ENCODE peak calls at places on chromosomes 12 and 14, in four cellular contexts. One of them, this sample, is unnamed.

GRCh38 chr12:94874986-94875312 is 128.5 kb downstream of the NDUFA12 start:
- DNase-seq in K562: no peak
- DNase-seq in HepG2: no peak
- DNase-seq in GM12878: no peak
- DNase-seq in this sample: no peak

GRCh38 chr12:50099302-50100008 is 4.4 kb upstream of the GPD1 start:
- DNase-seq in K562: no peak
- DNase-seq in GM12878: no peak
- DNase-seq in HepG2: no peak
- DNase-seq in this sample: no peak

GRCh38 chr14:104447750-104448149 is 131.8 kb upstream of the C14orf180 start:
- DNase-seq in K562: no peak
- DNase-seq in HepG2: no peak
- DNase-seq in GM12878: no peak
- DNase-seq in this sample: no peak

GRCh38 chr12:106446429-106447092 is 89.0 kb downstream of the POLR3B start:
- DNase-seq in GM12878: no peak
- DNase-seq in K562: no peak
- DNase-seq in HepG2: no peak
- DNase-seq in this sample: no peak

GRCh38 chr12:113232787-113233585 is 11.7 kb downstream of the TPCN1 start:
- DNase-seq in HepG2: no peak
- DNase-seq in GM12878: peak; percentile 69
- DNase-seq in K562: no peak
- DNase-seq in this sample: no peak

GRCh38 chr14:37587881-37588666 is 7.0 kb downstream of the FOXA1 start:
- DNase-seq in HepG2: peak; percentile 68
- DNase-seq in K562: no peak
- DNase-seq in GM12878: no peak
- DNase-seq in this sample: no peak

GRCh38 chr12:66191547-66192126 is 2.6 kb downstream of the IRAK3 start:
- DNase-seq in HepG2: no peak
- DNase-seq in K562: no peak
- DNase-seq in GM12878: no peak
- DNase-seq in this sample: no peak

GRCh38 chr12:99257672-99258071 is 389.9 kb upstream of the GARIN6 start:
- DNase-seq in HepG2: no peak
- DNase-seq in K562: no peak
- DNase-seq in GM12878: no peak
- DNase-seq in this sample: no peak

GRCh38 chr14:105076805-105077648 is 11.8 kb upstream of the GPR132 start:
- DNase-seq in GM12878: no peak
- DNase-seq in HepG2: no peak
- DNase-seq in K562: no peak
- DNase-seq in this sample: no peak

GRCh38 chr12:45216983-45217485 is 1.1 kb downstream of the ANO6 start:
- DNase-seq in GM12878: no peak
- DNase-seq in K562: no peak
- DNase-seq in HepG2: no peak
- DNase-seq in this sample: no peak

GRCh38 chr14:74401504-74402241 is 24.3 kb downstream of the SYNDIG1L start:
- DNase-seq in K562: peak; percentile 11
- DNase-seq in GM12878: peak; percentile 45
- DNase-seq in HepG2: no peak
- DNase-seq in this sample: no peak

GRCh38 chr12:75690556-75690955 is 179.1 kb upstream of the KRR1 start:
- DNase-seq in GM12878: no peak
- DNase-seq in K562: peak; percentile 39
- DNase-seq in HepG2: no peak
- DNase-seq in this sample: no peak

GRCh38 chr12:20317554-20317953 is 50.8 kb upstream of the PDE3A start:
- DNase-seq in GM12878: no peak
- DNase-seq in K562: no peak
- DNase-seq in HepG2: no peak
- DNase-seq in this sample: no peak

GRCh38 chr14:73428354-73428824 is 30.0 kb downstream of the NUMB start:
- DNase-seq in HepG2: peak; percentile 72
- DNase-seq in K562: no peak
- DNase-seq in GM12878: no peak
- DNase-seq in this sample: no peak

GRCh38 chr12:40693503-40693863 is 1.2 kb downstream of the CNTN1 start:
- DNase-seq in GM12878: no peak
- DNase-seq in K562: no peak
- DNase-seq in HepG2: no peak
- DNase-seq in this sample: peak; percentile 51

GRCh38 chr12:33427071-33427470 is 12.5 kb downstream of the SYT10 start:
- DNase-seq in GM12878: no peak
- DNase-seq in K562: peak; percentile 54
- DNase-seq in HepG2: peak; percentile 18
- DNase-seq in this sample: no peak

GRCh38 chr12:57543666-57544065 is 3.3 kb downstream of the DCTN2 start:
- DNase-seq in K562: no peak
- DNase-seq in HepG2: no peak
- DNase-seq in GM12878: no peak
- DNase-seq in this sample: no peak

GRCh38 chr12:27552886-27553560 is 29.0 kb downstream of the PPFIBP1 start:
- DNase-seq in HepG2: peak; percentile 50
- DNase-seq in GM12878: no peak
- DNase-seq in K562: no peak
- DNase-seq in this sample: no peak

GRCh38 chr12:124088232-124088907 is 115.4 kb downstream of the ZNF664 start:
- DNase-seq in K562: no peak
- DNase-seq in HepG2: no peak
- DNase-seq in GM12878: no peak
- DNase-seq in this sample: no peak

GRCh38 chr14:100022772-100023451 is 42.3 kb upstream of the EVL start:
- DNase-seq in HepG2: no peak
- DNase-seq in GM12878: no peak
- DNase-seq in K562: peak; percentile 27
- DNase-seq in this sample: peak; percentile 76

GRCh38 chr12:107955966-107956643 is 173.0 kb upstream of the WSCD2 start:
- DNase-seq in HepG2: no peak
- DNase-seq in GM12878: no peak
- DNase-seq in K562: no peak
- DNase-seq in this sample: no peak

GRCh38 chr12:112381421-112381897 is 772 bp downstream of the HECTD4 start:
- DNase-seq in HepG2: no peak
- DNase-seq in GM12878: no peak
- DNase-seq in K562: peak; percentile 39
- DNase-seq in this sample: peak; percentile 45

GRCh38 chr12:452667-453210 is 7.0 kb upstream of the B4GALNT3 start:
- DNase-seq in HepG2: no peak
- DNase-seq in GM12878: no peak
- DNase-seq in K562: no peak
- DNase-seq in this sample: no peak

GRCh38 chr14:73339846-73340565 is 102.7 kb downstream of the PAPLN start:
- DNase-seq in K562: peak; percentile 16
- DNase-seq in GM12878: no peak
- DNase-seq in HepG2: no peak
- DNase-seq in this sample: no peak

GRCh38 chr12:72274926-72275325 is 2.8 kb downstream of the TRHDE start:
- DNase-seq in K562: no peak
- DNase-seq in HepG2: peak; percentile 6
- DNase-seq in GM12878: no peak
- DNase-seq in this sample: no peak

GRCh38 chr14:75063013-75063412 is 811 bp downstream of the ACYP1 start:
- DNase-seq in GM12878: no peak
- DNase-seq in K562: no peak
- DNase-seq in HepG2: no peak
- DNase-seq in this sample: no peak

GRCh38 chr14:68380304-68380840 is 412.5 kb downstream of the ZFP36L1 start:
- DNase-seq in HepG2: no peak
- DNase-seq in K562: no peak
- DNase-seq in GM12878: peak; percentile 94
- DNase-seq in this sample: no peak

GRCh38 chr12:92696240-92696639 is 6.5 kb upstream of the PLEKHG7 start:
- DNase-seq in K562: no peak
- DNase-seq in GM12878: no peak
- DNase-seq in HepG2: no peak
- DNase-seq in this sample: no peak

GRCh38 chr14:36217732-36218131 is 41.2 kb upstream of the PTCSC3 start:
- DNase-seq in HepG2: no peak
- DNase-seq in K562: no peak
- DNase-seq in GM12878: no peak
- DNase-seq in this sample: no peak

GRCh38 chr12:116067892-116068291 is 209.6 kb downstream of the MED13L start:
- DNase-seq in K562: peak; percentile 17
- DNase-seq in HepG2: peak; percentile 26
- DNase-seq in GM12878: no peak
- DNase-seq in this sample: no peak

GRCh38 chr12:73863541-73863940 is 674.1 kb upstream of the ATXN7L3B start:
- DNase-seq in K562: no peak
- DNase-seq in HepG2: no peak
- DNase-seq in GM12878: no peak
- DNase-seq in this sample: no peak

GRCh38 chr12:3257411-3257810 is 180.2 kb downstream of the TSPAN9 start:
- DNase-seq in HepG2: no peak
- DNase-seq in GM12878: no peak
- DNase-seq in K562: no peak
- DNase-seq in this sample: no peak

GRCh38 chr12:76255692-76256091 is 92.5 kb downstream of the BBS10 start:
- DNase-seq in HepG2: no peak
- DNase-seq in GM12878: no peak
- DNase-seq in K562: no peak
- DNase-seq in this sample: no peak

GRCh38 chr12:26845057-26845666 is 12.2 kb upstream of the ITPR2 start:
- DNase-seq in K562: peak; percentile 52
- DNase-seq in GM12878: no peak
- DNase-seq in HepG2: peak; percentile 51
- DNase-seq in this sample: peak; percentile 27

GRCh38 chr12:46373303-46374182 is 970 bp upstream of the SLC38A2 start:
- DNase-seq in HepG2: peak; percentile 72
- DNase-seq in K562: peak; percentile 64
- DNase-seq in GM12878: no peak
- DNase-seq in this sample: peak; percentile 35

GRCh38 chr14:69633238-69633637 is 21.8 kb downstream of the SUSD6 start:
- DNase-seq in K562: no peak
- DNase-seq in GM12878: no peak
- DNase-seq in HepG2: peak; percentile 32
- DNase-seq in this sample: no peak

GRCh38 chr14:69636718-69637480 is 25.5 kb downstream of the SUSD6 start:
- DNase-seq in HepG2: no peak
- DNase-seq in K562: no peak
- DNase-seq in GM12878: no peak
- DNase-seq in this sample: no peak

GRCh38 chr14:69637503-69638030 is 26.2 kb downstream of the SUSD6 start:
- DNase-seq in K562: peak; percentile 65
- DNase-seq in HepG2: peak; percentile 60
- DNase-seq in GM12878: no peak
- DNase-seq in this sample: no peak

GRCh38 chr14:69634871-69635270 is 23.5 kb downstream of the SUSD6 start:
- DNase-seq in GM12878: no peak
- DNase-seq in K562: no peak
- DNase-seq in HepG2: no peak
- DNase-seq in this sample: no peak

GRCh38 chr14:69636051-69636639 is 24.7 kb downstream of the SUSD6 start:
- DNase-seq in HepG2: no peak
- DNase-seq in K562: no peak
- DNase-seq in GM12878: no peak
- DNase-seq in this sample: no peak
- TF ChIP-seq TARDBP in HepG2: no peak
- TF ChIP-seq TARDBP in K562: no peak
- TF ChIP-seq TARDBP in GM12878: no peak
- TF ChIP-seq TARDBP in this sample: no peak

GRCh38 chr12:96261557-96261956 is 67.4 kb downstream of the ELK3 start:
- DNase-seq in HepG2: no peak
- DNase-seq in K562: no peak
- DNase-seq in GM12878: no peak
- DNase-seq in this sample: no peak

GRCh38 chr12:96260644-96261043 is 66.5 kb downstream of the ELK3 start:
- DNase-seq in HepG2: no peak
- DNase-seq in K562: no peak
- DNase-seq in GM12878: no peak
- DNase-seq in this sample: no peak

GRCh38 chr12:96256672-96257361 is 62.6 kb downstream of the ELK3 start:
- DNase-seq in K562: no peak
- DNase-seq in GM12878: no peak
- DNase-seq in HepG2: no peak
- DNase-seq in this sample: no peak

GRCh38 chr12:96257550-96258392 is 63.6 kb downstream of the ELK3 start:
- DNase-seq in GM12878: no peak
- DNase-seq in K562: no peak
- DNase-seq in HepG2: peak; percentile 67
- DNase-seq in this sample: no peak

GRCh38 chr12:96258451-96258933 is 64.3 kb downstream of the ELK3 start:
- DNase-seq in GM12878: no peak
- DNase-seq in K562: no peak
- DNase-seq in HepG2: no peak
- DNase-seq in this sample: no peak
- TF ChIP-seq FOXK2 in GM12878: no peak
- TF ChIP-seq FOXK2 in K562: no peak
- TF ChIP-seq FOXK2 in HepG2: no peak
- TF ChIP-seq FOXK2 in this sample: no peak

GRCh38 chr14:76647699-76648298 is 113.5 kb upstream of the VASH1 start:
- DNase-seq in GM12878: no peak
- DNase-seq in K562: peak; percentile 54
- DNase-seq in HepG2: peak; percentile 52
- DNase-seq in this sample: peak; percentile 73
- TF ChIP-seq FOXM1 in GM12878: no peak
- TF ChIP-seq FOXM1 in K562: no peak
- TF ChIP-seq FOXM1 in HepG2: no peak
- TF ChIP-seq FOXM1 in this sample: no peak

DNA sequence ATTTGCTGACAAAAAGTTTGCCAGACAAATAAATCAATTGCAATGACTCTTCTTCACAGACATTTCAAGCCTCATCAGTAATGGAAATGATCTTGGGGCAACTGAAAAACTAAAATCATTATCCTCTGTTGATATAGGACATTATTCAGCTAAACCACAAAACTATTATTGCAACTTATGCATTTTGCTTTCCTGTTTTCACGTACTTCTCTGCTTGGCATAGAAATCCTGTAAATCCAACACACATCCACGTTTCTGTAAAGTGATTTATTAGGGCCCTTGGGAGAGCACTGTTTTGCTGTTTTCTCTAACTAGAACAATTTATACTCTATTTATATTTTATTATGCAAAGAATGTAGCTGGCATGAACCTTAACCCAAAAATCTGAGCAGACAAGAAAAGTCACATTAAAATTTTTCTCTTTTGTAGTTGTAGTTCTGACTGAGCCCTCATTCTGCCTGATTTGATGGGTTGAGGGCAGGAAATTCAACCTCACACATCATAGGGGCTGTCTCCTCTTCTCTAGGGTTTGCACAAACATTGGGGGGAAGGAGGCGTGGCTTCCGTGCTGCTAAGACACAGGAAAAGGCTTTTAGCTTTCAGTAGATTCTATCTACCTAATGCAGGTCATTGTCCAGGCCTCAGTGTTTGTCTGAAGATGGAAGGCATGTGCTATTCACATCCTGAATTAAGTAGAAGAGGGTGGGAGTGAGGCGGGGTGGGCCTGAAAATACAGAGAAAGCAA is 11.5 kb upstream of the NUP107 start:
- DNase-seq in HepG2: no peak
- DNase-seq in K562: peak; percentile 61
- DNase-seq in GM12878: no peak
- DNase-seq in this sample: no peak
- TF ChIP-seq TARDBP in HepG2: no peak
- TF ChIP-seq TARDBP in K562: no peak
- TF ChIP-seq TARDBP in GM12878: no peak
- TF ChIP-seq TARDBP in this sample: no peak

GRCh38 chr12:52389313-52390207 is 4.1 kb upstream of the KRT84 start:
- DNase-seq in HepG2: no peak
- DNase-seq in K562: no peak
- DNase-seq in GM12878: no peak
- DNase-seq in this sample: no peak
- TF ChIP-seq FOXK2 in HepG2: no peak
- TF ChIP-seq FOXK2 in K562: no peak
- TF ChIP-seq FOXK2 in GM12878: no peak
- TF ChIP-seq FOXK2 in this sample: no peak